ENCODE peak calls at places on chromosomes 11 and 22, in eight cellular contexts. W is T-helper 2 cell treated with Interferon-gamma antibody and Interleukin-4, amounts not matched to agents 5 μg/mL and 100 μg/mL, for 36 hours; J is endothelial cell of umbilical vein; M is stimulated activated naive CD8-positive, alpha-beta T cell treated with anti-CD3 and anti-CD28 coated beads, Interleukin-15, Interleukin-2, amounts not matched to agents 100 U/mL and 50 U/mL, for 24 hours; O is activated T-cell treated with anti-CD3 and anti-CD28 coated beads, Interleukin-2, amount 50 U/mL, for 72 hours; L is activated CD4-positive, alpha-beta T cell treated with anti-CD3 and anti-CD28 coated beads for 4 hours; I is NAMALWA; T is endodermal cell. E is an unnamed sample.

GRCh38 chr11:12079726-12080556 is 30.4 kb upstream of the MICAL2 start:
- DNase-seq in O (no peak), J (peak), I (no peak), T (no peak), M (no peak), W (no peak), L (no peak), E (peak)

GRCh38 chr11:45252134-45252856 is 33.8 kb downstream of the SYT13 start:
- DNase-seq in I (peak), J (peak), T (peak), L (peak), O (peak), M (peak), W (no peak), E (no peak)

GRCh38 chr11:86066033-86066432 is 2.9 kb downstream of the PICALM start:
- DNase-seq in T (no peak), L (no peak), I (no peak), O (no peak), W (no peak), M (no peak), J (peak), E (no peak)

GRCh38 chr11:75325713-75326438 is 25.6 kb downstream of the ARRB1 start:
- DNase-seq in M (peak), I (no peak), W (peak), T (no peak), L (peak), J (peak), O (peak), E (peak)

GRCh38 chr11:62842171-62842717 is 2.9 kb upstream of the WDR74 start:
- DNase-seq in I (peak), M (peak), L (peak), W (peak), O (peak), J (no peak), T (peak), E (no peak)

GRCh38 chr11:13924801-13925327 is 37.7 kb upstream of the SPON1 start:
- DNase-seq in W (no peak), J (peak), O (no peak), L (no peak), T (no peak), M (no peak), I (peak), E (no peak)

GRCh38 chr22:19607198-19608113 is 83.2 kb upstream of the CLDN5 start:
- DNase-seq in O (peak), M (peak), W (peak), J (peak), I (no peak), L (peak), T (no peak), E (peak)

GRCh38 chr11:120017582-120017981 is 120.3 kb downstream of the TRIM29 start:
- DNase-seq in M (no peak), L (no peak), O (no peak), W (no peak), I (no peak), J (no peak), T (no peak), E (no peak)

GRCh38 chr11:58286249-58286648 is 18.2 kb upstream of the OR10W1 start:
- DNase-seq in M (no peak), L (no peak), W (no peak), J (peak), O (no peak), T (peak), I (peak), E (peak)

GRCh38 chr11:134864968-134865305 is 452.9 kb upstream of the B3GAT1 start:
- DNase-seq in T (no peak), L (no peak), W (no peak), J (no peak), O (no peak), M (no peak), I (no peak), E (no peak)

GRCh38 chr11:107563702-107564101 is 1.8 kb downstream of the ALKBH8 start:
- DNase-seq in W (no peak), M (peak), I (peak), O (peak), J (peak), L (peak), T (peak), E (no peak)

GRCh38 chr11:65651589-65652510 is 10.9 kb downstream of the RELA start:
- DNase-seq in O (no peak), J (no peak), M (no peak), W (no peak), I (no peak), L (peak), T (peak), E (no peak)

GRCh38 chr11:64877390-64878222 is 815 bp downstream of the EHD1 start:
- DNase-seq in O (no peak), L (peak), J (peak), T (peak), I (peak), W (peak), M (peak), E (no peak)

GRCh38 chr11:111119751-111120150 is 125.8 kb upstream of the POU2AF2 start:
- DNase-seq in M (no peak), T (no peak), O (no peak), J (no peak), I (no peak), W (no peak), L (no peak), E (no peak)